ENCODE peak calls at places on chromosomes 5 and 9, in six cellular contexts. S, Y, Z, M, B and J are unnamed samples.

GRCh38 chr5:174459832-174460448 is 264.4 kb upstream of the MSX2 start:
- DNase-seq in M (no peak), S (no peak), B (no peak), Y (no peak), Z (no peak), J (no peak)

GRCh38 chr9:112233769-112234168 is 58.7 kb upstream of the SUSD1 start:
- DNase-seq in Y (peak; percentile 69), B (no peak), Z (no peak), M (peak; percentile 91), S (peak; percentile 54), J (no peak)

GRCh38 chr9:35882265-35882848 is 12.2 kb upstream of the OR13J1 start:
- DNase-seq in B (no peak), S (peak; percentile 21), Y (peak; percentile 72), Z (peak; percentile 90), M (peak; percentile 58), J (peak; percentile 87)

GRCh38 chr9:120186276-120186675 is 393.7 kb downstream of the CDK5RAP2 start:
- DNase-seq in M (no peak), Y (no peak), S (no peak), B (no peak), Z (no peak), J (no peak)

GRCh38 chr9:137435980-137436760 is 5.0 kb downstream of the ENTPD8 start:
- DNase-seq in B (peak; percentile 71), M (peak; percentile 85), S (peak; percentile 13), Y (peak; percentile 65), Z (peak; percentile 76), J (no peak)

GRCh38 chr9:99368341-99369326 is 146.6 kb downstream of the SEC61B start:
- DNase-seq in M (peak; percentile 55), Z (peak; percentile 88), Y (peak; percentile 79), S (peak; percentile 55), B (no peak), J (peak; percentile 65)

GRCh38 chr5:956941-957729 is 51.5 kb upstream of the NKD2 start:
- DNase-seq in Z (peak; percentile 74), Y (peak; percentile 96), S (peak; percentile 52), B (peak; percentile 47), M (peak; percentile 78), J (no peak)

GRCh38 chr9:111483419-111483861 is 743 bp downstream of the ECPAS start:
- DNase-seq in B (no peak), Y (no peak), S (no peak), Z (no peak), M (no peak), J (peak; percentile 34)

GRCh38 chr5:158522001-158522400 is 577.7 kb downstream of the EBF1 start:
- DNase-seq in B (no peak), Z (no peak), M (peak; percentile 76), S (peak; percentile 54), Y (no peak), J (no peak)

GRCh38 chr9:136991993-136992818 is at the start of gene PAXX:
- DNase-seq in Z (peak; percentile 98), B (peak; percentile 67), M (peak; percentile 90), Y (peak; percentile 88), S (peak; percentile 51), J (peak; percentile 74)

GRCh38 chr9:100700689-100701318 is 122.9 kb downstream of the CAVIN4 start:
- DNase-seq in B (no peak), S (no peak), Z (no peak), Y (no peak), M (peak; percentile 21), J (no peak)

GRCh38 chr9:114902773-114903589 is 27.4 kb downstream of the TNFSF8 start:
- DNase-seq in B (no peak), M (peak; percentile 56), Z (no peak), S (no peak), Y (no peak), J (no peak)

GRCh38 chr5:69432412-69433206 is 17.7 kb downstream of the MARVELD2 start:
- DNase-seq in M (no peak), Y (no peak), Z (no peak), B (no peak), S (no peak), J (no peak)